ENCODE peak calls at places on chromosome 21, in nine cellular contexts. One of them, this sample, is unnamed.

GRCh38 chr21:23694396-23694795 is 1912.9 kb downstream of the MRPL39 start:
- DNase-seq in SK-N-SH: no peak
- DNase-seq in neural progenitor cell: no peak
- DNase-seq in ovary: no peak
- DNase-seq in fibroblast of lung: no peak
- DNase-seq in heart left ventricle: no peak
- DNase-seq in body of pancreas: no peak
- DNase-seq in mammary epithelial cell: no peak
- DNase-seq in neuronal stem cell: no peak
- DNase-seq in this sample: no peak

GRCh38 chr21:38787461-38788274 is 18.1 kb upstream of the ETS2 start:
- DNase-seq in SK-N-SH: no peak
- DNase-seq in neural progenitor cell: no peak
- DNase-seq in ovary: no peak
- DNase-seq in fibroblast of lung: peak; percentile 89
- DNase-seq in heart left ventricle: no peak
- DNase-seq in body of pancreas: peak; percentile 94
- DNase-seq in mammary epithelial cell: peak; percentile 99
- DNase-seq in neuronal stem cell: no peak
- DNase-seq in this sample: no peak

GRCh38 chr21:41684381-41685245 is 82.2 kb downstream of the RIPK4 start:
- DNase-seq in SK-N-SH: no peak
- DNase-seq in neural progenitor cell: no peak
- DNase-seq in ovary: peak; percentile 59
- DNase-seq in fibroblast of lung: peak; percentile 82
- DNase-seq in heart left ventricle: no peak
- DNase-seq in body of pancreas: peak; percentile 72
- DNase-seq in mammary epithelial cell: peak; percentile 72
- DNase-seq in neuronal stem cell: no peak
- DNase-seq in this sample: no peak

GRCh38 chr21:39647476-39647875 is 34.7 kb downstream of the B3GALT5 start:
- DNase-seq in SK-N-SH: no peak
- DNase-seq in neural progenitor cell: no peak
- DNase-seq in ovary: no peak
- DNase-seq in fibroblast of lung: peak; percentile 92
- DNase-seq in heart left ventricle: no peak
- DNase-seq in body of pancreas: no peak
- DNase-seq in mammary epithelial cell: no peak
- DNase-seq in neuronal stem cell: no peak
- DNase-seq in this sample: no peak

GRCh38 chr21:35438643-35439404 is 389.7 kb upstream of the RUNX1 start:
- DNase-seq in SK-N-SH: no peak
- DNase-seq in neural progenitor cell: no peak
- DNase-seq in ovary: no peak
- DNase-seq in fibroblast of lung: peak; percentile 30
- DNase-seq in heart left ventricle: no peak
- DNase-seq in body of pancreas: peak; percentile 19
- DNase-seq in mammary epithelial cell: peak; percentile 55
- DNase-seq in neuronal stem cell: no peak
- DNase-seq in this sample: no peak

GRCh38 chr21:42236014-42236413 is 17.1 kb downstream of the ABCG1 start:
- DNase-seq in SK-N-SH: no peak
- DNase-seq in neural progenitor cell: no peak
- DNase-seq in ovary: no peak
- DNase-seq in fibroblast of lung: no peak
- DNase-seq in heart left ventricle: peak; percentile 50
- DNase-seq in body of pancreas: peak; percentile 41
- DNase-seq in mammary epithelial cell: no peak
- DNase-seq in neuronal stem cell: no peak
- DNase-seq in this sample: peak; percentile 58

GRCh38 chr21:34679056-34679455 is 10.3 kb downstream of the CLIC6 start:
- DNase-seq in SK-N-SH: no peak
- DNase-seq in neural progenitor cell: no peak
- DNase-seq in ovary: no peak
- DNase-seq in fibroblast of lung: no peak
- DNase-seq in heart left ventricle: no peak
- DNase-seq in body of pancreas: no peak
- DNase-seq in mammary epithelial cell: no peak
- DNase-seq in neuronal stem cell: no peak
- DNase-seq in this sample: no peak

GRCh38 chr21:35179990-35180557 is 131.0 kb upstream of the RUNX1 start:
- DNase-seq in SK-N-SH: no peak
- DNase-seq in neural progenitor cell: no peak
- DNase-seq in ovary: no peak
- DNase-seq in fibroblast of lung: peak; percentile 96
- DNase-seq in heart left ventricle: no peak
- DNase-seq in body of pancreas: no peak
- DNase-seq in mammary epithelial cell: peak; percentile 87
- DNase-seq in neuronal stem cell: no peak
- DNase-seq in this sample: no peak

GRCh38 chr21:14843991-14844390 is 220.8 kb downstream of the NRIP1 start:
- DNase-seq in SK-N-SH: no peak
- DNase-seq in neural progenitor cell: no peak
- DNase-seq in ovary: no peak
- DNase-seq in fibroblast of lung: peak; percentile 22
- DNase-seq in heart left ventricle: no peak
- DNase-seq in body of pancreas: no peak
- DNase-seq in mammary epithelial cell: no peak
- DNase-seq in neuronal stem cell: no peak
- DNase-seq in this sample: no peak

GRCh38 chr21:34691396-34692032 is 22.7 kb downstream of the CLIC6 start:
- DNase-seq in SK-N-SH: no peak
- DNase-seq in neural progenitor cell: no peak
- DNase-seq in ovary: no peak
- DNase-seq in fibroblast of lung: no peak
- DNase-seq in heart left ventricle: no peak
- DNase-seq in body of pancreas: no peak
- DNase-seq in mammary epithelial cell: peak; percentile 14
- DNase-seq in neuronal stem cell: no peak
- DNase-seq in this sample: no peak

GRCh38 chr21:14086553-14086952 is 124.2 kb downstream of the LIPI start:
- DNase-seq in SK-N-SH: no peak
- DNase-seq in neural progenitor cell: no peak
- DNase-seq in ovary: no peak
- DNase-seq in fibroblast of lung: no peak
- DNase-seq in heart left ventricle: no peak
- DNase-seq in body of pancreas: no peak
- DNase-seq in mammary epithelial cell: peak; percentile 2
- DNase-seq in neuronal stem cell: no peak
- DNase-seq in this sample: no peak

GRCh38 chr21:38758815-38759214 is 46.9 kb upstream of the ETS2 start:
- DNase-seq in SK-N-SH: peak; percentile 61
- DNase-seq in neural progenitor cell: no peak
- DNase-seq in ovary: no peak
- DNase-seq in fibroblast of lung: peak; percentile 22
- DNase-seq in heart left ventricle: no peak
- DNase-seq in body of pancreas: no peak
- DNase-seq in mammary epithelial cell: no peak
- DNase-seq in neuronal stem cell: no peak
- DNase-seq in this sample: no peak

GRCh38 chr21:42807938-42808613 is 71.3 kb downstream of the WDR4 start:
- DNase-seq in SK-N-SH: no peak
- DNase-seq in neural progenitor cell: no peak
- DNase-seq in ovary: no peak
- DNase-seq in fibroblast of lung: no peak
- DNase-seq in heart left ventricle: no peak
- DNase-seq in body of pancreas: no peak
- DNase-seq in mammary epithelial cell: no peak
- DNase-seq in neuronal stem cell: no peak
- DNase-seq in this sample: no peak

GRCh38 chr21:15667010-15667409 is 62.8 kb upstream of the USP25 start:
- DNase-seq in SK-N-SH: no peak
- DNase-seq in neural progenitor cell: no peak
- DNase-seq in ovary: no peak
- DNase-seq in fibroblast of lung: peak; percentile 65
- DNase-seq in heart left ventricle: no peak
- DNase-seq in body of pancreas: no peak
- DNase-seq in mammary epithelial cell: peak; percentile 68
- DNase-seq in neuronal stem cell: no peak
- DNase-seq in this sample: no peak

GRCh38 chr21:34936299-34936698 is 112.8 kb downstream of the RUNX1 start:
- DNase-seq in SK-N-SH: no peak
- DNase-seq in neural progenitor cell: no peak
- DNase-seq in ovary: no peak
- DNase-seq in fibroblast of lung: no peak
- DNase-seq in heart left ventricle: no peak
- DNase-seq in body of pancreas: no peak
- DNase-seq in mammary epithelial cell: no peak
- DNase-seq in neuronal stem cell: no peak
- DNase-seq in this sample: no peak

DNA sequence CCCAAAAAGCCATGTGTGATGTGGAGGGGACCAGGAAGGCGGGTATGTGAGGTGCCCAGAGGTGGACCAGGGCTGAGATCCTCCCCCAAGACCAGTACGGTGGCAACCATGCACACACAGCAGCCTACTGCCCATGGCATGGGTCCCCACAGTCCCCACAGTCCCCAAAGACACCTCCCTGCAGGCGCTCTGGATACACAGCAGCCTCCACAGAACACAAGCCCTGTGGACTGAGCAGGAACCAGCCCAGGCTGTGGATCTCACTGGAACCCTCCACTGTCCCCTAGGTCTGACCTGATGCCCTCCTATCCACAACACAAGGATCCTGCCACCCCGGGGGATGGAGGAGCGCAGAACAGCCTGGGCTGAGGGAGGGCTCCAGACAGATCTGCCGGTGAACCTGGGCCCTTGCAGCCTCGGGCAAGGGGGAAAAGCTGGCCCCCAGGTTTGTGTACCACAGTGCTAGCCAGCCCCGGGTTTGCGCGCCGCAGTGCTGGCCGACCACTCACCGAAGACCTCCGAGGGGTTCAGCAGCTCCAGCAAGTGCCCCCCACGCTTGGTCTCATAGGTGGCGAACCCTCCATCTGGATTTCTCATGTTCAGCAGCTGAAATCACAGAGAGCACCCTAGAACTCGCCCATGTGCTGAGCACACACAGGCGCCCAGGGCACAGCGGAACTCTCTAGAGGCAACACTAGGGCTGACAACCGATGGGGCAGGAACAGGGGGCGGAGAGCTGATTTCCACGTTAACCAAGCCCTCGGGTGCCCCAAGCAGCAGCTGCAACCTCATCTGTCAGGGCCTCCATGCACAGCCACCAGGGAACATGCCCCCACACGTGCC is 22.1 kb upstream of the SPATC1L start:
- DNase-seq in SK-N-SH: no peak
- DNase-seq in neural progenitor cell: no peak
- DNase-seq in ovary: no peak
- DNase-seq in fibroblast of lung: no peak
- DNase-seq in heart left ventricle: no peak
- DNase-seq in body of pancreas: no peak
- DNase-seq in mammary epithelial cell: no peak
- DNase-seq in neuronal stem cell: no peak
- DNase-seq in this sample: no peak
- H3K36me3 ChIP-seq in SK-N-SH: peaks cover 7% of the 10 kb centered on the region
- H3K36me3 ChIP-seq in neural progenitor cell: no peaks in the 10 kb centered on the region
- H3K36me3 ChIP-seq in ovary: no peaks in the 10 kb centered on the region
- H3K36me3 ChIP-seq in fibroblast of lung: peaks cover 50% of the 10 kb centered on the region
- H3K36me3 ChIP-seq in heart left ventricle: peaks cover 82% of the 10 kb centered on the region
- H3K36me3 ChIP-seq in body of pancreas: no peaks in the 10 kb centered on the region
- H3K36me3 ChIP-seq in mammary epithelial cell: peaks cover 32% of the 10 kb centered on the region
- H3K36me3 ChIP-seq in neuronal stem cell: peaks cover 63% of the 10 kb centered on the region
- H3K36me3 ChIP-seq in this sample: peaks cover 88% of the 10 kb centered on the region

GRCh38 chr21:44086636-44087425 is 20.4 kb upstream of the PWP2 start:
- DNase-seq in SK-N-SH: no peak
- DNase-seq in neural progenitor cell: no peak
- DNase-seq in ovary: no peak
- DNase-seq in fibroblast of lung: no peak
- DNase-seq in heart left ventricle: no peak
- DNase-seq in body of pancreas: no peak
- DNase-seq in mammary epithelial cell: no peak
- DNase-seq in neuronal stem cell: no peak
- DNase-seq in this sample: no peak
- H3K4me3 ChIP-seq in SK-N-SH: no peak overlapping the region
- H3K4me3 ChIP-seq in neural progenitor cell: no peak overlapping the region
- H3K4me3 ChIP-seq in ovary: no peak overlapping the region
- H3K4me3 ChIP-seq in fibroblast of lung: no peak overlapping the region
- H3K4me3 ChIP-seq in heart left ventricle: no peak overlapping the region
- H3K4me3 ChIP-seq in body of pancreas: no peak overlapping the region
- H3K4me3 ChIP-seq in mammary epithelial cell: no peak overlapping the region
- H3K4me3 ChIP-seq in neuronal stem cell: peak overlapping the region; percentile 41
- H3K4me3 ChIP-seq in this sample: no peak overlapping the region

GRCh38 chr21:31728952-31729351 is 3.0 kb downstream of the SCAF4 start:
- DNase-seq in SK-N-SH: no peak
- DNase-seq in neural progenitor cell: no peak
- DNase-seq in ovary: no peak
- DNase-seq in fibroblast of lung: no peak
- DNase-seq in heart left ventricle: no peak
- DNase-seq in body of pancreas: no peak
- DNase-seq in mammary epithelial cell: no peak
- DNase-seq in neuronal stem cell: no peak
- DNase-seq in this sample: no peak
- H3K27ac ChIP-seq in SK-N-SH: no peak overlapping the region
- H3K27ac ChIP-seq in neural progenitor cell: no peak overlapping the region
- H3K27ac ChIP-seq in ovary: no peak overlapping the region
- H3K27ac ChIP-seq in fibroblast of lung: no peak overlapping the region
- H3K27ac ChIP-seq in heart left ventricle: no peak overlapping the region
- H3K27ac ChIP-seq in body of pancreas: no peak overlapping the region
- H3K27ac ChIP-seq in mammary epithelial cell: no peak overlapping the region
- H3K27ac ChIP-seq in neuronal stem cell: no peak overlapping the region
- H3K27ac ChIP-seq in this sample: no peak overlapping the region

GRCh38 chr21:30563072-30563471 is 2.0 kb upstream of the KRTAP19-7 start:
- DNase-seq in SK-N-SH: no peak
- DNase-seq in neural progenitor cell: no peak
- DNase-seq in ovary: no peak
- DNase-seq in fibroblast of lung: no peak
- DNase-seq in heart left ventricle: no peak
- DNase-seq in body of pancreas: no peak
- DNase-seq in mammary epithelial cell: no peak
- DNase-seq in neuronal stem cell: no peak
- DNase-seq in this sample: no peak

GRCh38 chr21:30563630-30564029 is 2.5 kb upstream of the KRTAP19-7 start:
- DNase-seq in SK-N-SH: no peak
- DNase-seq in neural progenitor cell: no peak
- DNase-seq in ovary: no peak
- DNase-seq in fibroblast of lung: no peak
- DNase-seq in heart left ventricle: no peak
- DNase-seq in body of pancreas: no peak
- DNase-seq in mammary epithelial cell: no peak
- DNase-seq in neuronal stem cell: no peak
- DNase-seq in this sample: no peak

GRCh38 chr21:30561957-30562356 is 843 bp upstream of the KRTAP19-7 start:
- DNase-seq in SK-N-SH: no peak
- DNase-seq in neural progenitor cell: no peak
- DNase-seq in ovary: no peak
- DNase-seq in fibroblast of lung: no peak
- DNase-seq in heart left ventricle: no peak
- DNase-seq in body of pancreas: no peak
- DNase-seq in mammary epithelial cell: no peak
- DNase-seq in neuronal stem cell: no peak
- DNase-seq in this sample: no peak

DNA sequence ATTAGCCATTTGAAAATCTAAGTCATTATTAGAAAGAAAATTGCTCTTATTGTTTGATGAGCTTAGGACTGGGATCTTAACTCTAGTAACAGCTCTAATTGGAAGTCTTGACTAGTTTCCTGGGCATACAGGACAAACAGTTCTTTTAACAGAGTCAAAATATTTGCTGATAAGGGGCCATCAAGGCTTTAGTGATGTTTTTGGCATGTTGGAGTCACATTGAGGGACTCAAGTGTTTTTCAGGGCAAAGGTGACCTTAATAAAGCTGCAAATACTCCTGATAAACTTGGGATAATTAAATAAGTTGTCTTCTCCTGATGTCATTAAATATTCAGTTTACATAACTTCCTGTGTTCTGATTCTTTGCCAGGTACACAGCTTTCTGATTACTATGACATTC is 6.5 kb upstream of the KRTAP19-7 start:
- DNase-seq in SK-N-SH: no peak
- DNase-seq in neural progenitor cell: no peak
- DNase-seq in ovary: no peak
- DNase-seq in fibroblast of lung: no peak
- DNase-seq in heart left ventricle: no peak
- DNase-seq in body of pancreas: no peak
- DNase-seq in mammary epithelial cell: no peak
- DNase-seq in neuronal stem cell: no peak
- DNase-seq in this sample: no peak
- H3K36me3 ChIP-seq in SK-N-SH: no peaks in the 10 kb centered on the region
- H3K36me3 ChIP-seq in neural progenitor cell: no peaks in the 10 kb centered on the region
- H3K36me3 ChIP-seq in ovary: no peaks in the 10 kb centered on the region
- H3K36me3 ChIP-seq in fibroblast of lung: no peaks in the 10 kb centered on the region
- H3K36me3 ChIP-seq in heart left ventricle: no peaks in the 10 kb centered on the region
- H3K36me3 ChIP-seq in body of pancreas: no peaks in the 10 kb centered on the region
- H3K36me3 ChIP-seq in mammary epithelial cell: no peaks in the 10 kb centered on the region
- H3K36me3 ChIP-seq in neuronal stem cell: no peaks in the 10 kb centered on the region
- H3K36me3 ChIP-seq in this sample: no peaks in the 10 kb centered on the region